ENCODE peak calls at places on chromosomes 5 and 9, in four cellular contexts. One of them, this sample, is unnamed.
A peak's percentile ranks its signal among the peaks of the same experiment; 100 is the strongest.

GRCh38 chr5:1545126-1545797 is 21.5 kb upstream of the LPCAT1 start:
- DNase-seq in stimulated activated CD4-positive, alpha-beta T cell treated with anti-CD3 and anti-CD28 coated beads, Interleukin-1b, Interleukin-23, amount 100 ng/mL, for 24 hours: no peak
- DNase-seq in GM03348: no peak
- DNase-seq in endodermal cell: no peak
- DNase-seq in this sample: no peak

GRCh38 chr9:108184941-108185340 is 670.8 kb downstream of the ACTL7B start:
- DNase-seq in stimulated activated CD4-positive, alpha-beta T cell treated with anti-CD3 and anti-CD28 coated beads, Interleukin-1b, Interleukin-23, amount 100 ng/mL, for 24 hours: no peak
- DNase-seq in GM03348: peak; percentile 80
- DNase-seq in endodermal cell: no peak
- DNase-seq in this sample: no peak

GRCh38 chr5:147957906-147958305 is 51.6 kb upstream of the C5orf46 start:
- DNase-seq in GM03348: no peak
- DNase-seq in stimulated activated CD4-positive, alpha-beta T cell treated with anti-CD3 and anti-CD28 coated beads, Interleukin-1b, Interleukin-23, amount 100 ng/mL, for 24 hours: no peak
- DNase-seq in endodermal cell: no peak
- DNase-seq in this sample: no peak

GRCh38 chr5:174087783-174088182 is 42.3 kb downstream of the NSG2 start:
- DNase-seq in stimulated activated CD4-positive, alpha-beta T cell treated with anti-CD3 and anti-CD28 coated beads, Interleukin-1b, Interleukin-23, amount 100 ng/mL, for 24 hours: no peak
- DNase-seq in GM03348: no peak
- DNase-seq in endodermal cell: no peak
- DNase-seq in this sample: no peak

GRCh38 chr9:69181908-69182353 is 7.9 kb downstream of the TJP2 start:
- DNase-seq in stimulated activated CD4-positive, alpha-beta T cell treated with anti-CD3 and anti-CD28 coated beads, Interleukin-1b, Interleukin-23, amount 100 ng/mL, for 24 hours: no peak
- DNase-seq in endodermal cell: no peak
- DNase-seq in GM03348: no peak
- DNase-seq in this sample: no peak

GRCh38 chr9:92147030-92147853 is 32.0 kb upstream of the SPTLC1 start:
- DNase-seq in GM03348: peak; percentile 82
- DNase-seq in endodermal cell: peak; percentile 74
- DNase-seq in stimulated activated CD4-positive, alpha-beta T cell treated with anti-CD3 and anti-CD28 coated beads, Interleukin-1b, Interleukin-23, amount 100 ng/mL, for 24 hours: no peak
- DNase-seq in this sample: peak; percentile 26

GRCh38 chr9:17063535-17064135 is 71.2 kb upstream of the CNTLN start:
- DNase-seq in GM03348: peak; percentile 64
- DNase-seq in stimulated activated CD4-positive, alpha-beta T cell treated with anti-CD3 and anti-CD28 coated beads, Interleukin-1b, Interleukin-23, amount 100 ng/mL, for 24 hours: no peak
- DNase-seq in endodermal cell: peak; percentile 65
- DNase-seq in this sample: no peak

GRCh38 chr5:170632985-170633234 is 129.1 kb downstream of the KCNIP1 start:
- DNase-seq in stimulated activated CD4-positive, alpha-beta T cell treated with anti-CD3 and anti-CD28 coated beads, Interleukin-1b, Interleukin-23, amount 100 ng/mL, for 24 hours: peak; percentile 24
- DNase-seq in endodermal cell: peak; percentile 95
- DNase-seq in GM03348: peak; percentile 87
- DNase-seq in this sample: peak; percentile 53

GRCh38 chr5:57316798-57317327 is 143.0 kb downstream of the GPBP1 start:
- DNase-seq in stimulated activated CD4-positive, alpha-beta T cell treated with anti-CD3 and anti-CD28 coated beads, Interleukin-1b, Interleukin-23, amount 100 ng/mL, for 24 hours: no peak
- DNase-seq in endodermal cell: no peak
- DNase-seq in GM03348: peak; percentile 60
- DNase-seq in this sample: no peak

This sample was measured in GM18507.